ENCODE peak calls at places on chromosome 5, in four cellular contexts. B is A172, V is NCI-H146, Z is AG04450. T is an unnamed sample.

GRCh38 chr5:148922606-148923005 is 96.2 kb downstream of the ADRB2 start:
- DNase-seq in B (no peak), Z (no peak), V (no peak), T (no peak)

GRCh38 chr5:55672477-55672911 is 39.6 kb downstream of the SLC38A9 start:
- DNase-seq in B (no peak), Z (no peak), V (no peak), T (no peak)

GRCh38 chr5:3852154-3852930 is 256.7 kb downstream of the IRX1 start:
- DNase-seq in V (no peak), B (no peak), Z (no peak), T (no peak)

GRCh38 chr5:2877520-2877919 is 126.0 kb upstream of the IRX2 start:
- DNase-seq in V (no peak), Z (no peak), B (no peak), T (no peak)

GRCh38 chr5:16880547-16880946 is 55.5 kb downstream of the MYO10 start:
- DNase-seq in V (peak), B (no peak), Z (no peak), T (no peak)

GRCh38 chr5:35442916-35443639 is 174.6 kb upstream of the SPEF2 start:
- DNase-seq in Z (no peak), B (no peak), V (no peak), T (no peak)

GRCh38 chr5:107669543-107670027 is 1.2 kb downstream of the EFNA5 start:
- DNase-seq in B (peak), V (no peak), Z (no peak), T (no peak)

GRCh38 chr5:5380298-5380697 is 42.2 kb upstream of the ICE1 start:
- DNase-seq in V (no peak), Z (no peak), B (no peak), T (no peak)

GRCh38 chr5:78886650-78887230 is 98.4 kb downstream of the ARSB start:
- DNase-seq in V (no peak), Z (no peak), B (no peak), T (no peak)

GRCh38 chr5:5340206-5340729 is 82.2 kb upstream of the ICE1 start:
- DNase-seq in V (no peak), B (peak), Z (peak), T (no peak)

GRCh38 chr5:150774145-150774544 is 4.4 kb upstream of the SMIM3 start:
- DNase-seq in B (peak), V (no peak), Z (no peak), T (peak)

GRCh38 chr5:164501344-164501743 is 995.9 kb downstream of the MAT2B start:
- DNase-seq in B (no peak), Z (no peak), V (no peak), T (no peak)

GRCh38 chr5:153592081-153592480 is 101.6 kb downstream of the GRIA1 start:
- DNase-seq in Z (no peak), V (no peak), B (no peak), T (no peak)

GRCh38 chr5:54518146-54519082 is 855 bp downstream of the SNX18 start:
- DNase-seq in Z (no peak), V (peak), B (no peak), T (no peak)

GRCh38 chr5:16461026-16461425 is 4.6 kb downstream of the ZNF622 start:
- DNase-seq in B (no peak), Z (peak), V (no peak), T (no peak)

GRCh38 chr5:135491552-135492318 is 39.6 kb upstream of the TIFAB start:
- DNase-seq in V (peak), B (peak), Z (no peak), T (no peak)

GRCh38 chr5:139262414-139263139 is 31.0 kb upstream of the MATR3 start:
- DNase-seq in Z (peak), V (peak), B (peak), T (peak)

GRCh38 chr5:147464211-147464610 is 45.7 kb downstream of the DPYSL3 start:
- DNase-seq in V (peak), B (peak), Z (no peak), T (no peak)

GRCh38 chr5:109563692-109564091 is 126.0 kb upstream of the MAN2A1 start:
- DNase-seq in V (no peak), Z (no peak), B (no peak), T (no peak)

GRCh38 chr5:88860501-88860900 is 22.5 kb downstream of the MEF2C start:
- DNase-seq in V (no peak), Z (no peak), B (no peak), T (no peak)

GRCh38 chr5:72301557-72301956 is 18.5 kb downstream of the MRPS27 start:
- DNase-seq in V (no peak), B (no peak), Z (no peak), T (no peak)

GRCh38 chr5:128965011-128965637 is at the start of gene SLC27A6:
- DNase-seq in B (no peak), V (no peak), Z (no peak), T (no peak)

GRCh38 chr5:74579215-74579614 is 61.3 kb downstream of the ENC1 start:
- DNase-seq in Z (no peak), V (no peak), B (peak), T (no peak)

GRCh38 chr5:9523090-9523813 is 22.6 kb downstream of the SEMA5A start:
- DNase-seq in V (no peak), Z (no peak), B (peak), T (no peak)

GRCh38 chr5:34866989-34867471 is 28.1 kb downstream of the TTC23L start:
- DNase-seq in Z (no peak), V (no peak), B (no peak), T (no peak)

GRCh38 chr5:31096238-31096865 is 97.1 kb upstream of the CDH6 start:
- DNase-seq in V (no peak), B (peak), Z (peak), T (no peak)

GRCh38 chr5:172715421-172715780 is 55.6 kb downstream of the DUSP1 start:
- DNase-seq in Z (no peak), B (no peak), V (no peak), T (no peak)